ENCODE peak calls at places on chromosome 5, in eight cellular contexts. Q is retina; O is SK-N-SH; E is astrocyte; J is CD4-positive, alpha-beta T cell; G is heart right ventricle; S is CD8-positive, alpha-beta T cell; P is NCI-H2171. Z is an unnamed sample.

GRCh38 chr5:107893642-107894041 is 222.9 kb upstream of the EFNA5 start:
- DNase-seq in Q (no peak), O (no peak), E (peak), J (no peak), G (no peak), S (no peak), P (no peak), Z (no peak)

GRCh38 chr5:25544652-25545249 is 900.0 kb upstream of the CDH10 start:
- DNase-seq in Q (peak), O (peak), E (no peak), J (no peak), G (no peak), S (no peak), P (peak), Z (no peak)

GRCh38 chr5:155434681-155435080 is 421.1 kb downstream of the KIF4B start:
- DNase-seq in Q (no peak), O (no peak), E (no peak), J (no peak), G (no peak), S (no peak), P (no peak), Z (no peak)

GRCh38 chr5:91024727-91025126 is 358.4 kb downstream of the ARRDC3 start:
- DNase-seq in Q (no peak), O (no peak), E (no peak), J (no peak), G (no peak), S (no peak), P (no peak), Z (no peak)

GRCh38 chr5:110869927-110870326 is 131.1 kb downstream of the SLC25A46 start:
- DNase-seq in Q (no peak), O (no peak), E (no peak), J (no peak), G (no peak), S (no peak), P (no peak), Z (no peak)

GRCh38 chr5:159616967-159617366 is 286.7 kb upstream of the IL12B start:
- DNase-seq in Q (no peak), O (no peak), E (peak), J (no peak), G (no peak), S (no peak), P (no peak), Z (no peak)

GRCh38 chr5:37619353-37619752 is 220.5 kb downstream of the GDNF start:
- DNase-seq in Q (no peak), O (no peak), E (peak), J (no peak), G (no peak), S (no peak), P (no peak), Z (no peak)

GRCh38 chr5:111310713-111311620 is 86.8 kb downstream of the CAMK4 start:
- DNase-seq in Q (no peak), O (no peak), E (no peak), J (no peak), G (no peak), S (no peak), P (peak), Z (no peak)

Z was measured in T follicular helper cell.